ENCODE peak calls at places on chromosomes 3 and 15, in four cellular contexts. A is hepatocyte, P is GM23338, M is H1. U is an unnamed sample.

GRCh38 chr15:70510433-70510832 is 252.9 kb downstream of the UACA start:
- DNase-seq in A (no peak), P (no peak), M (no peak), U (no peak)

GRCh38 chr15:100468265-100468664 is 60.5 kb downstream of the CERS3 start:
- DNase-seq in A (peak; percentile 49), P (no peak), M (no peak), U (no peak)

GRCh38 chr15:40893733-40894688 is at the start of gene VPS18:
- DNase-seq in A (peak; percentile 99), P (peak; percentile 99), M (peak; percentile 95), U (no peak)

GRCh38 chr3:13009132-13009945 is 63.9 kb downstream of the IQSEC1 start:
- DNase-seq in A (no peak), P (no peak), M (no peak), U (no peak)

GRCh38 chr3:170962426-170962825 is 54.0 kb upstream of the EIF5A2 start:
- DNase-seq in A (no peak), P (no peak), M (no peak), U (no peak)

GRCh38 chr3:20380310-20380709 is 194.3 kb upstream of the SGO1 start:
- DNase-seq in A (peak; percentile 5), P (no peak), M (no peak), U (no peak)

GRCh38 chr3:134625462-134625861 is 25.4 kb downstream of the KY start:
- DNase-seq in A (no peak), P (no peak), M (no peak), U (no peak)

GRCh38 chr3:149339931-149340309 is 6.5 kb upstream of the TM4SF18 start:
- DNase-seq in A (peak; percentile 83), P (peak; percentile 66), M (peak; percentile 58), U (peak; percentile 88)

DNA sequence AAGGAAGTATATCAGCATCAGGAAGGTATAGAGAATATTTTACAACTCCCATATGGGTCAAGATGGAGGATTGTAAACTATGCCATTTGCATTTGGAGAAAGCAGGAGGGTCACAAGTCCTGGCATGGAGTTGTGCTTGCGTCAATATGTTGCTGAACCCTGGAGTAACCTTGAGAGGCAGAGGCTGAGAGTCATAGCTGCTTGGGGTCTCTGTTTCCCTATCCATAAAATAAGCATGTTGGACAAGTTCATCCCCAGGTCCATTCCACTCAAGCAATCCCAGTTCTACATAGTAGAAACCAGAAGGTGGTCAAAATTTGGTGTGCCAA is 273.6 kb downstream of the MECOM start:
- DNase-seq in A (no peak), P (no peak), M (no peak), U (no peak)
- H3K27me3 ChIP-seq in A (no peaks in the 10 kb centered on the region), P (no peaks in the 10 kb centered on the region), M (no peaks in the 10 kb centered on the region), U (no peaks in the 10 kb centered on the region)

DNA sequence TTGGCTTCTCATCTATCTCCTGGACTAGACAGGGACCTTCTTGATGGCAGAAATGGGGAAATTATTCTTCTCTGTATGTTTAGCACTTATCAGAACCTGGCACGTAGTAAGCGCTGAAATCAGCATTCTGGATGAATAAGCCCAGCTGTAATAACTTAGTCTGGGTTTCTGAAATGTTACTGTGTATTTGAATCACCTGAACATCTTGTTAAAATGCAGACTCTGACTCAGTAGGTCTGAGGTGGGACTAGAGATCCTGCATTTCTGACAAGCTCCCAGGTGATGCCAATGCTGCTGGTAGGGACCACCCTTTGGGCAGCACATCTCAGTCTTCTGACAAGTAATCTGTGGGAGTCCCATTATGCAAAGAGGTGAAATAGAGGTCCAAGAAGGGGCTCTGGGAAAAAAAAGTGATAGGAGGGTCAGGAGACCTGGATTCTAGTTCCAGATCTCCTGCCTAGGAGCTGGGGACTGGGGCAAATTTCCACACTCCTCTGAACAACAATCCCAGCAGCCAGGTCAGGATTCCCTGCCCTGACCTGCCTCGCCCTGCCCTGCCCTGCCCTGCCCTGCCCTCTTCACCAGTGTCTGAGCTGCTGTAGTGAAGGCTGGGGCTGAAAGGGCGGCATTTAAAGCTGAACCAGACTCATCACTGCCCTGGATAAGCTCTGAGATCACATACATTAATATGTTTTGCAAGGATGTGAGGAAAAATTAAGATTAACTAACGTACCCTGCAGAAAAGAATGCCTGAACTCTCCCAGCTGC is 17.2 kb upstream of the SLC6A11 start:
- DNase-seq in A (no peak), P (no peak), M (no peak), U (no peak)
- TF ChIP-seq EZH2 in A (no peak), P (no peak), M (no peak), U (no peak)

GRCh38 chr15:96350884-96351639 is 20.6 kb downstream of the NR2F2 start:
- DNase-seq in A (no peak), P (no peak), M (no peak), U (no peak)
- H3K27me3 ChIP-seq in A (peaks cover 88% of the 10 kb centered on the region), P (peaks cover 100% of the 10 kb centered on the region), M (peaks cover 95% of the 10 kb centered on the region), U (no peaks in the 10 kb centered on the region)

GRCh38 chr3:48092270-48092669 is 76.1 kb upstream of the MAP4 start:
- DNase-seq in A (no peak), P (no peak), M (no peak), U (no peak)

GRCh38 chr3:48088056-48088748 is 72.0 kb upstream of the MAP4 start:
- DNase-seq in A (peak; percentile 52), P (peak; percentile 44), M (no peak), U (no peak)

GRCh38 chr3:48090166-48090939 is 74.1 kb upstream of the MAP4 start:
- DNase-seq in A (no peak), P (peak; percentile 43), M (no peak), U (no peak)

GRCh38 chr3:48086736-48087470 is 70.7 kb upstream of the MAP4 start:
- DNase-seq in A (no peak), P (no peak), M (no peak), U (no peak)

DNA sequence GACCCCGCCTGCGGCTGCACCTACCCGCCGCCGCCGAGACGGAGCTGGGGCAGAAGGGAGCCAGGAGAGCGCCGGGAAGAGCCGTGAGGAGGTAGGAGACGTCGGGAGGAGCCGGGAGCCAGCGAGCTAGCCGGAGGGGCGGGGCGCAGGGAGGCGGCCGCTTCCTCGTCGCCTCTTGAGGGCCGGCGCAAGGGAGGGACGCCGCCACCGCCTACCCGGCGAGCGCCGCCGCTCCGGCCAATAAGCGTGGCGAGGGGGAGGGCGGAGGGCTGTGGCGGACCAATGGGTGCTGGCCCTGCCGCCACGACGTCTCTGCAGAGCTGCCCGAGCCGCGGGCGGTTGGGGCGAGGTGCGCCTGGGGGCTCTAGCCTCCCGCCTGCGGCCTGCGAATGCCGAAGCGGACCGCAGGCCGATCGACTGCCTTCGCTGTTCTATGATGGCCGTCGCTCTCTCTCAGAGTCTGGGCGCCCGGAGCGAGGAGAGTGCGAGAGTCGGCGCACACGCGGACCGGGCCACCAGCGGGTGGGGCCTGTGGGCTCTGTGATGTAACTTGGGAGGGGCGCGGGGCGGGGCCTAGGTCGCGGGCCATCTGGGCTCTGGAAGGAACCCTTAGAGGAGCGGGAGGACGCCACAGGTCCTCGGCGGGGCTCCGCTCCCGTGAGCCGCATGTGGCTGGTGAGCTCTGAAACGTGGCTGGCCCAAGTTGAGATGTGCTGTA is 72.7 kb upstream of the MAP4 start:
- DNase-seq in A (peak; percentile 99), P (peak; percentile 98), M (peak; percentile 91), U (peak; percentile 66)
- TF ChIP-seq EZH2 in A (no peak), P (no peak), M (no peak), U (no peak)

GRCh38 chr3:165457096-165457495 is 260.9 kb upstream of the SLITRK3 start:
- DNase-seq in A (no peak), P (no peak), M (no peak), U (no peak)

GRCh38 chr3:165451671-165452070 is 255.5 kb upstream of the SLITRK3 start:
- DNase-seq in A (no peak), P (no peak), M (no peak), U (no peak)

GRCh38 chr3:165459924-165460540 is 263.8 kb upstream of the SLITRK3 start:
- DNase-seq in A (no peak), P (no peak), M (no peak), U (peak; percentile 32)

GRCh38 chr3:165459111-165459510 is 262.9 kb upstream of the SLITRK3 start:
- DNase-seq in A (no peak), P (no peak), M (no peak), U (no peak)

DNA sequence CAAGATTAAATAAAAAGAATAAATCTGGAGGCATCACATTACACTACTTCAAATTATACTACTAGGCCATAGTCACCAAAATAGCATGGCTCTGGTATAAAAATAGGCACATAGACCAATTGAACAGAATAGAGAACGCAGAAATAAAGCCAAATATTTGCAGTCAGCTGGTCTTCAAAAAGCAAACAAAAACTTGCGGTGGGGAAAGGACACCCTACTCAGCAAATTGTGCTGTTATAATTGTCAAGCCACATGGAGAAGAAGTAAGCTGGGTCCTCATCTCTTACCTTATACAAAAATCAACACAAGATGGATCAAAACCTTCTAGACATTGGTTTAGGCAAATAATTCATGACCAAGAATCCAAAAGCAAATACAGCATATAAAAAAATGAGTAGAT is 259.2 kb upstream of the SLITRK3 start:
- DNase-seq in A (no peak), P (no peak), M (no peak), U (no peak)
- H3K27me3 ChIP-seq in A (no peaks in the 10 kb centered on the region), P (no peaks in the 10 kb centered on the region), M (no peaks in the 10 kb centered on the region), U (no peaks in the 10 kb centered on the region)

GRCh38 chr3:128491900-128492352 is 1.1 kb downstream of the GATA2 start:
- DNase-seq in A (no peak), P (no peak), M (no peak), U (no peak)

GRCh38 chr3:128494152-128494650 is 1.2 kb upstream of the GATA2 start:
- DNase-seq in A (no peak), P (no peak), M (no peak), U (no peak)

GRCh38 chr3:128493221-128494151 is 485 bp upstream of the GATA2 start:
- DNase-seq in A (no peak), P (no peak), M (no peak), U (no peak)

GRCh38 chr3:128491071-128491899 is 1.7 kb downstream of the GATA2 start:
- DNase-seq in A (no peak), P (no peak), M (no peak), U (no peak)

GRCh38 chr3:128492353-128493220 is at the start of gene GATA2:
- DNase-seq in A (peak; percentile 56), P (peak; percentile 68), M (no peak), U (no peak)
- TF ChIP-seq EZH2 in A (peak; percentile 100), P (peak; percentile 90), M (peak; percentile 90), U (peak; percentile 67)

DNA sequence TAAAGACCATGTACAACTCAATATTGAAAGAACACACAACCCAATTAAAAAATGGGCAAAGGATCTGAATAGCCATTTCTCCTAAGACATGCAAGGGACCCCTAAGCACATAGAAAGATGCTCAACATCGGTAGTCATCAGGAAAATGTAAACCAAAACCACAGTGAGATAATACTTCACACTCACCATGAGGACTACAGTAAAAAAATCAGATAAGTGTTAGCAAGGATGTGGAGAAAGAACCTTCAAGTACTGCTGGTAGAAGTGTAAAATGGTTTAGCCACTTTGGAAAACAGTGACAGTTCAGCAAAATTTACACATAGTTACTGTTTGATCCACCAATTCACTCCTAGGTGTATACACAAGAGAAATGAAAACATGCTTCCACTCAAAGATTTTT is 30.1 kb upstream of the XIRP1 start:
- DNase-seq in A (no peak), P (no peak), M (no peak), U (no peak)
- H3K27me3 ChIP-seq in A (no peaks in the 10 kb centered on the region), P (no peaks in the 10 kb centered on the region), M (no peaks in the 10 kb centered on the region), U (peaks cover 4% of the 10 kb centered on the region)

U was measured in keratinocyte.